ENCODE peak calls at places on chromosome 13, in seven cellular contexts. B is HCT116; U is astrocyte of the spinal cord; Y is ovary; P is CD8-positive, alpha-beta T cell; Q is cardiac muscle cell; N is fibroblast of the aortic adventitia. A is an unnamed sample.

GRCh38 chr13:41017744-41018582 is 1.2 kb downstream of the ELF1 start:
- DNase-seq in U (no peak), N (no peak), B (no peak), Y (no peak), Q (no peak), P (no peak), A (no peak)

GRCh38 chr13:111484129-111484925 is 163.9 kb downstream of the TEX29 start:
- DNase-seq in Q (no peak), P (no peak), N (no peak), Y (no peak), U (no peak), B (no peak), A (no peak)

GRCh38 chr13:71979616-71980015 is 112.6 kb upstream of the DACH1 start:
- DNase-seq in U (peak), P (no peak), Y (no peak), B (peak), Q (no peak), N (no peak), A (no peak)

GRCh38 chr13:100247937-100248336 is 159.0 kb downstream of the PCCA start:
- DNase-seq in B (no peak), U (no peak), Y (no peak), P (no peak), Q (no peak), N (no peak), A (no peak)

GRCh38 chr13:104256701-104257100 is 1190.5 kb upstream of the SLC10A2 start:
- DNase-seq in P (no peak), U (no peak), B (no peak), N (no peak), Y (no peak), Q (no peak), A (no peak)

GRCh38 chr13:103303078-103303651 is 236.9 kb upstream of the SLC10A2 start:
- DNase-seq in Q (no peak), U (no peak), P (no peak), N (no peak), Y (no peak), B (no peak), A (no peak)

GRCh38 chr13:89401209-89401810 is 1730.1 kb downstream of the SLITRK5 start:
- DNase-seq in Q (peak), Y (no peak), N (peak), B (no peak), P (no peak), U (peak), A (peak)

GRCh38 chr13:54226866-54227265 is 1198.3 kb downstream of the OLFM4 start:
- DNase-seq in Q (no peak), B (no peak), N (no peak), U (no peak), Y (no peak), P (no peak), A (no peak)

GRCh38 chr13:21980049-21980448 is 309.2 kb downstream of the FGF9 start:
- DNase-seq in B (no peak), Y (no peak), Q (no peak), U (no peak), P (no peak), N (no peak), A (no peak)

GRCh38 chr13:95251641-95252040 is 49.6 kb downstream of the ABCC4 start:
- DNase-seq in Y (no peak), U (no peak), Q (no peak), N (no peak), B (no peak), P (no peak), A (no peak)
- H3K4me3 ChIP-seq in Y (no peak), U (no peak), Q (no peak), N (no peak), B (no peak), P (no peak), A (no peak)

DNA sequence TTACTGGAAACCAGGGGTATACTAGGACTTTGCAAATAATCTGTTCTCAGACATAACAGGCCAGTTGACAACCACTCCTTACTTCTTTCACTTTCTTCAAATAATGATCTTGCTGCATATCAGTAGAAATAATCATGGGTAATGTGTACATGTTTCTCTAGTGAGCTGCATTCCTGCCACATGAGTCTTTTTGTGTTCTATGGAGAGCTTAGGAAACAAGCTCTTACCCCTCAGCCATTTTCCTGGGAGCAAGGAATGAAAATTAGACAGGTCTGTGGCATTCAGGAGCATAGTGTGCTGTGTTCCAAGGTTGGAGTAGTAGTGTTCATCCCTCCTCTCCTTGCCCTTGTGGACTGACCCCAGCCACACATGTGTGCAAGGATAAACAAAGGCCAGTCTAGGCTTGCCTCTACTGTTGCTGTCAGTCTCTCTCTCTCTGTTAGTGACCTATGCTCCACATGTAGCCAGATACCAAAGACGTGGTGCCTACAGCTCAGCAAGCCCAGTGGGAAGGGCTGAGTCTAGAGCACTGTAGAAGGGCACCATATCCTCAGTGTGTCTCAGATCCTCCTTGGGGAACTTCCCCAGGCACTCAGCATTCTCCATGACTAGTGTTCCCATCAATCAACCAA is 11.5 kb upstream of the OXGR1 start:
- DNase-seq in N (peak), Y (no peak), U (peak), B (no peak), Q (peak), P (no peak), A (no peak)
- H3K4me3 ChIP-seq in N (no peak), Y (no peak), U (no peak), B (no peak), Q (no peak), P (no peak), A (no peak)

DNA sequence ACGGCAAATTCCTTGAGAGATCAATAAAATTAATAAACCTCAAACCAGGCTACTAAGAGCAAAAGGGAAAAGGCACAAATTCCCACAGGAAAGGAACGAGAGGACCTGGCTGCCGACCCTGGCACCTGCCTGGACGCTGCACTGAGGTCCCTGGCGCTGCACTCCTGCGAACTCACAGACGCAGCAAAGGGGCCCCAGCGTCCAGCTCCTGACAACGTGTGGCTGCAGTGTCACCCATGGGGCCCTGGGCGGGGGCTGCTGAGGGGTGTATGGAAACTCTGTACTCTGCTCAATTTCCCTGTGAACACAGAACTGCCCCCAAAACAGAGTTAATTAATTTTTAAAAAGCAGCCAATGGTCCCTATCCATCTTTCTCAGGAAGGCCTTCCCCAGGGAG is 61.3 kb upstream of the C13orf46 start:
- DNase-seq in U (no peak), P (no peak), B (no peak), Q (no peak), N (no peak), Y (no peak), A (no peak)
- H3K4me3 ChIP-seq in U (no peak), P (no peak), B (no peak), Q (no peak), N (no peak), Y (no peak), A (no peak)

DNA sequence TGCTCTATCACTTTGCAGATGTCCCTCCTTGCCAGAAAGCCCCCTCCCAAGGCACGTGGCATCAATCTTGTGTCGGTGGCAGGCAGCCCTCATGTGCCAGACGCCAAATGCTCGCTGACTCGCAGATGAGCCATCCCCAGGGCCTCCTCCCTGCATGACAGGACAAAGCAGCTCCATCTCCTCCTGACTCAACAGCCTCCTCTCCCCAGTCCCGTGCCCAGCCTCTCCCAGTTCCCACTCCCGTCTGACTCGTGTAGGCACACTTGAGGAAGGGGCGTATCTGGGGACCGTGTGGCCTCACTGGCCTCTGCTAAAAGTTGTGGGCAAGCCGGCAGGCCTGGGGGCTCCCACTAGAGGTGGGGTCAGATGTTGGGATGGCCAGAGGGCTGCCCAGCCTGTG is 133.6 kb downstream of the STK24 start:
- DNase-seq in N (peak), B (no peak), Y (no peak), U (peak), Q (peak), P (no peak), A (peak)
- H3K4me3 ChIP-seq in N (no peak), B (no peak), Y (no peak), U (no peak), Q (no peak), P (no peak), A (no peak)

GRCh38 chr13:32538234-32538620 is 368 bp downstream of the N4BP2L2 start:
- DNase-seq in Q (peak), B (no peak), P (no peak), U (no peak), N (no peak), Y (no peak), A (peak)

GRCh38 chr13:32537580-32538233 is 888 bp downstream of the N4BP2L2 start:
- DNase-seq in P (peak), Q (no peak), B (peak), N (peak), Y (peak), U (peak), A (peak)

GRCh38 chr13:32535748-32536147 is 2.8 kb downstream of the N4BP2L2 start:
- DNase-seq in B (no peak), Y (no peak), P (no peak), N (no peak), Q (no peak), U (no peak), A (no peak)

GRCh38 chr13:32538621-32539246 is at the start of gene N4BP2L2:
- DNase-seq in Y (peak), U (peak), Q (peak), N (peak), B (peak), P (peak), A (peak)

DNA sequence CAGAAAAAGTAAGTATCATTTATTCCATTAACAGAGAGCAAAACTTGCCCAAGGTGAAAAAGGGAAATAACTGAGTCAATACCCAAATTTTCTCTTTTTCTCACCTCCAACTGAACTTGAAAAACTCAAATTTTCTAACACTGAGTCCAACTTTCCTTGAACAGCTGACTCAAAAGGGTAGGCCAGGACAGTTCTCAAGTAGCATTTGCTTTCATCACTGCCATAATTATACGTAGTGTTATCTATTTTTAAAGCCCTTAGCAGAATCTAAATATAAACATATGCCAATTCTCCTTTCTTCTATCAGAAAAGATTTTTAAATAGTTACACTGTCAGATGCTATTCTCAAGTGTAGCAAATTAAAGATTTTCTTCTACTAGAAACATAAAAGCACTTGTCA is 3.5 kb downstream of the N4BP2L2 start:
- DNase-seq in Y (no peak), U (no peak), Q (no peak), N (no peak), P (no peak), B (no peak), A (no peak)
- H3K4me3 ChIP-seq in Y (no peak), U (no peak), Q (no peak), N (no peak), P (no peak), B (no peak), A (no peak)

DNA sequence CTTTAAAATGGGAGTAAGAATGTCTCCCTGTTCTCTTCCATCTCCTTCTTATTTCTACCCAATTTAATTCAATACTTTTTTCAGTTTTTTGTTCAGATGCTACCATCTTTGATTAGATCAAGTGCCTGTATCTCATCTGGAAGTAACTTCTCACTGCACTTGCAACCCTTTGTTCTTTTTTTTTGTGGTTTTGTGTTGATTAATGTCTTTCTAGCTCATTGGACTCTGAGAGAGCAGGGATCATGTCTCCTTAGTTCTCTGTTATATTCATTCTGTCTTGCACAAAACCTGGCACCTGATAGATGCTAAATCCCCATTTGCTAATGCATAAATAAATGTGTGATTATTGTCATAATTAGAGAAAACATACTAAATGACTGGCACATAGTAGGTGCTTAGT is 834 bp upstream of the ITGBL1 start:
- DNase-seq in U (no peak), P (no peak), N (no peak), Q (no peak), Y (no peak), B (no peak), A (no peak)
- H3K4me3 ChIP-seq in U (no peak), P (no peak), N (no peak), Q (no peak), Y (no peak), B (no peak), A (no peak)

GRCh38 chr13:110254151-110254679 is 52.7 kb downstream of the COL4A1 start:
- DNase-seq in N (no peak), U (peak), P (no peak), Q (no peak), Y (no peak), B (no peak), A (no peak)
- H3K4me3 ChIP-seq in N (no peak), U (no peak), P (no peak), Q (no peak), Y (no peak), B (no peak), A (no peak)

DNA sequence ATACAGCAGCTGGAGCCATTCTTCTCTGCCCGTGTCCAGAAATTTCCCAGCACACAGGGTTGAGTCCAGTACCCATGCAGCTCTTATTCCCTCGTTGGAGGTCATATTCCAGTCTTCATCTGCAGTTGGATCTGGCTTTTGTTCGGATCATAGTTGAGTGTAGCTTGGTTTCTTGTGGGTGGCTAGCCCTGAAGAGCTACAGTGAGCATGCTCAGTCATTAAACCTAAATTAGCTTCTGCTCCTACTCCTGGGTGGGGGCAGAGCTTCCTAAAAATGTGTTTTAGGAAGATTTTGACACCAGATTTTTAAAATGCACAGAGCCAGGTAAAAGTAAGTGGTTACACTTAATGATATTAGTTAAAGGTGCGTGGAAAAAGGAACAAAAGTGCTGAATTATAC is 64.4 kb downstream of the DGKH start:
- DNase-seq in Y (no peak), P (no peak), B (no peak), Q (no peak), U (no peak), N (no peak), A (no peak)
- H3K4me3 ChIP-seq in Y (no peak), P (no peak), B (no peak), Q (no peak), U (no peak), N (no peak), A (no peak)

GRCh38 chr13:81778350-81778749 is 1437.4 kb upstream of the SPRY2 start:
- DNase-seq in U (no peak), Q (no peak), P (no peak), Y (no peak), B (no peak), N (no peak), A (no peak)

GRCh38 chr13:81781471-81781870 is 1440.5 kb upstream of the SPRY2 start:
- DNase-seq in P (no peak), N (no peak), Q (no peak), U (no peak), Y (no peak), B (no peak), A (no peak)

DNA sequence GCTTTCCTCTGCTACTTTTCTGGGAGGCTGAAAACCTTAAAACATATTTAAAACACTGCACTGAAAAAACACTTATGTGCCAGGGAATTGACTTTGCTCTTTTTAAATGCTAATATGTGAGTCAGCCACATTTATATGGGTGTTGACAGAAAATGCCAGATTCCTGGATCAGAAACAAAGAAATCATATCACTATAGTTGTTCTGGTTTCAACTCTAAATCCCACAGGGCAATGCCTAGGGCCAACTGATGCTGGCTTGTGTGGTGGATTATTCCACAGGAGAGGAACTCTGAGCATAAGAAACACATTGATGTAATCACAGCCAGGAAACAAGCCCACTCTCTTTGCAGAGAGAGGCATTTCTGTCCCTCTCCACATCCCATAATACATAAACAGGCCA is 1439.0 kb upstream of the SPRY2 start:
- DNase-seq in N (no peak), P (no peak), U (peak), Y (no peak), Q (no peak), B (no peak), A (peak)
- H3K4me3 ChIP-seq in N (no peak), P (no peak), U (no peak), Y (no peak), Q (no peak), B (no peak), A (no peak)

DNA sequence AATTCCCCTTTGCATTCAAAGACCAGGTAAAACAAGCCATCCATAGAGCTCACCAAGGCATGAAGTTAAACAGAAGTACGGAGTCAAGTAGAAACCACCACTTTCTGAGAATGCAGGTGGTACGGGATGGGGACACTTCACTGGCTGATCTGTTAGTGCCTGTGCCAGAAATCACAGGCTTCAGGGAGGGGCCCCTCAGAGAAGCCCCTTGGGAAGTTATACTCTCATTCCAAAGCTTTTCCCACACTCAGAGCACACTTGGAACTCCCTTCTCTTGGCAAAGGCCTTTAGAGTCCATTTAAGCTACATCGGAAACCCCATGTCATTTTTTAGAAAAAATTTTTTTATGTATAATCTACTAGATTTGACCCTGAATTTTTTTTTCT is 80.7 kb upstream of the WASF3 start:
- DNase-seq in N (peak), Q (no peak), P (no peak), U (no peak), B (no peak), Y (no peak), A (no peak)
- H3K4me3 ChIP-seq in N (peak), Q (no peak), P (no peak), U (no peak), B (no peak), Y (no peak), A (no peak)

A was measured in MG63.